ENCODE peak calls at places on chromosomes 3 and 15, in eight cellular contexts. One of them, this sample, is unnamed.

GRCh38 chr15:94239474-94239873 is 8.1 kb downstream of the MCTP2 start:
- DNase-seq in Panc1: no peak
- DNase-seq in HepG2: no peak
- DNase-seq in stomach: no peak
- DNase-seq in GM12892: no peak
- DNase-seq in K562: no peak
- DNase-seq in prostate gland: peak; percentile 61
- DNase-seq in spleen: no peak
- DNase-seq in this sample: no peak

GRCh38 chr3:32335365-32336122 is 56.1 kb upstream of the CMTM7 start:
- DNase-seq in Panc1: no peak
- DNase-seq in HepG2: no peak
- DNase-seq in stomach: no peak
- DNase-seq in GM12892: no peak
- DNase-seq in K562: no peak
- DNase-seq in prostate gland: no peak
- DNase-seq in spleen: no peak
- DNase-seq in this sample: no peak

GRCh38 chr15:60673918-60674558 is 195.1 kb upstream of the ICE2 start:
- DNase-seq in Panc1: peak; percentile 10
- DNase-seq in HepG2: peak; percentile 13
- DNase-seq in stomach: peak; percentile 43
- DNase-seq in GM12892: no peak
- DNase-seq in K562: no peak
- DNase-seq in prostate gland: peak; percentile 40
- DNase-seq in spleen: no peak
- DNase-seq in this sample: no peak

GRCh38 chr3:136187868-136188267 is 8.3 kb downstream of the MSL2 start:
- DNase-seq in Panc1: no peak
- DNase-seq in HepG2: no peak
- DNase-seq in stomach: no peak
- DNase-seq in GM12892: no peak
- DNase-seq in K562: no peak
- DNase-seq in prostate gland: no peak
- DNase-seq in spleen: no peak
- DNase-seq in this sample: no peak

GRCh38 chr15:91445701-91446100 is 345.6 kb downstream of the SV2B start:
- DNase-seq in Panc1: no peak
- DNase-seq in HepG2: no peak
- DNase-seq in stomach: no peak
- DNase-seq in GM12892: no peak
- DNase-seq in K562: no peak
- DNase-seq in prostate gland: no peak
- DNase-seq in spleen: no peak
- DNase-seq in this sample: no peak

GRCh38 chr3:98395111-98395510 is 4.6 kb downstream of the OR5K3 start:
- DNase-seq in Panc1: no peak
- DNase-seq in HepG2: no peak
- DNase-seq in stomach: no peak
- DNase-seq in GM12892: no peak
- DNase-seq in K562: no peak
- DNase-seq in prostate gland: no peak
- DNase-seq in spleen: no peak
- DNase-seq in this sample: no peak

GRCh38 chr15:41334293-41335120 is 1.8 kb downstream of the NUSAP1 start:
- DNase-seq in Panc1: no peak
- DNase-seq in HepG2: no peak
- DNase-seq in stomach: no peak
- DNase-seq in GM12892: no peak
- DNase-seq in K562: peak; percentile 40
- DNase-seq in prostate gland: no peak
- DNase-seq in spleen: no peak
- DNase-seq in this sample: no peak

GRCh38 chr3:52645549-52645948 is 40.2 kb downstream of the PBRM1 start:
- DNase-seq in Panc1: no peak
- DNase-seq in HepG2: no peak
- DNase-seq in stomach: no peak
- DNase-seq in GM12892: no peak
- DNase-seq in K562: no peak
- DNase-seq in prostate gland: no peak
- DNase-seq in spleen: no peak
- DNase-seq in this sample: no peak

GRCh38 chr15:44194397-44195150 is 497 bp downstream of the FRMD5 start:
- DNase-seq in Panc1: peak; percentile 54
- DNase-seq in HepG2: no peak
- DNase-seq in stomach: peak; percentile 45
- DNase-seq in GM12892: peak; percentile 32
- DNase-seq in K562: peak; percentile 20
- DNase-seq in prostate gland: no peak
- DNase-seq in spleen: peak; percentile 83
- DNase-seq in this sample: no peak

GRCh38 chr3:145785650-145786049 is 375.3 kb downstream of the PLOD2 start:
- DNase-seq in Panc1: no peak
- DNase-seq in HepG2: no peak
- DNase-seq in stomach: no peak
- DNase-seq in GM12892: no peak
- DNase-seq in K562: no peak
- DNase-seq in prostate gland: no peak
- DNase-seq in spleen: no peak
- DNase-seq in this sample: no peak

DNA sequence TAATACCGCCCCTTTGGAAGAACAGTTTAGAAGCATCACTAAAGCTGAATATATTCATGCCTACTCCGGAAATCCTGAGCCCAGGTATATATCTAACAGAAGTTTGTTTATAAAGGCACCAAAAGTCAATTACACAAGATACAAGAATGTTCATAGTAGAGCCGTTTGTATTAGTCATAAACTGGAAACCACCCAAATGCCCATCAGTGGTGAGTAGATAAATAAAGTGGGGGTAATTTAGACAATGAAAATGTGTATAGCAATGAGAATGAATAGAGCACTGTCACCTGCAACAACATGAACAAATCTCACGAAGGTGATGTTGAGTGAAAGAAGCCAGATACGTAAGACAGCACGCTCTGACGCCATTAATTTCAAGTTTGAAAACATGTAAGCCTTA is 68.3 kb upstream of the GLCE start:
- DNase-seq in Panc1: peak; percentile 30
- DNase-seq in HepG2: peak; percentile 18
- DNase-seq in stomach: no peak
- DNase-seq in GM12892: no peak
- DNase-seq in K562: no peak
- DNase-seq in prostate gland: no peak
- DNase-seq in spleen: no peak
- DNase-seq in this sample: no peak
- TF ChIP-seq POLR2AphosphoS5 in Panc1: no peak
- TF ChIP-seq POLR2AphosphoS5 in HepG2: no peak
- TF ChIP-seq POLR2AphosphoS5 in stomach: no peak
- TF ChIP-seq POLR2AphosphoS5 in GM12892: no peak
- TF ChIP-seq POLR2AphosphoS5 in K562: no peak
- TF ChIP-seq POLR2AphosphoS5 in prostate gland: no peak
- TF ChIP-seq POLR2AphosphoS5 in spleen: no peak
- TF ChIP-seq POLR2AphosphoS5 in this sample: no peak

DNA sequence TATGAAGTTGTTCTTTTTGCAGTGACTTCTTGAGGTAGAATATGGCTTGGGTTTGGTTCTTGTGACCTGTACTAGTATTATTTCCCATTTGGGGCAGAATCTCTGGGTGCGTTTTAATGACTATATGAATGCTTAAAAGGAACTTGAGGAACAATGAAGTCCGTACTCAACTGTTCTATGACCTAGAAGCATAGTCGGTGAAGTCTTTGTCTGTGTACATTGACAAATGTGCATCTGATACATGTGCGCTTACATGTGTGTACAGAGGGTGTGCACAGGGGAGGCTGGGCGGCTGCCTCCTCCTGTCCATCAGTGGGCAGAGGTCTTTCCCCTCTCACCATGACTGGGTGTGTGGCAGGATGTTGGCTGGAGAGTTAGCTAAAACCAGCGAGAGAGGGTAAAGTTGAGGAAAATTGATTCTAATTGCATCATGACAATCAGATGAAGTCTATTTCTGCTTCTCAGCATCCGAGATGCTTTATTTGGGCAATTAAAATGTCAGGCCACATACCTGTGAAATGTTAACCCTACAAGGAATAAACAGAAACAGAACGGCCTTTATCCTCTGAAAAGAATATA is 1.0 kb upstream of the NR2F2 start:
- DNase-seq in Panc1: no peak
- DNase-seq in HepG2: no peak
- DNase-seq in stomach: no peak
- DNase-seq in GM12892: no peak
- DNase-seq in K562: no peak
- DNase-seq in prostate gland: no peak
- DNase-seq in spleen: no peak
- DNase-seq in this sample: no peak
- TF ChIP-seq POLR2AphosphoS5 in Panc1: peak; percentile 14
- TF ChIP-seq POLR2AphosphoS5 in HepG2: no peak
- TF ChIP-seq POLR2AphosphoS5 in stomach: no peak
- TF ChIP-seq POLR2AphosphoS5 in GM12892: no peak
- TF ChIP-seq POLR2AphosphoS5 in K562: no peak
- TF ChIP-seq POLR2AphosphoS5 in prostate gland: no peak
- TF ChIP-seq POLR2AphosphoS5 in spleen: peak; percentile 16
- TF ChIP-seq POLR2AphosphoS5 in this sample: no peak

GRCh38 chr3:101677436-101678286 is 729 bp upstream of the ZBTB11 start:
- DNase-seq in Panc1: no peak
- DNase-seq in HepG2: no peak
- DNase-seq in stomach: no peak
- DNase-seq in GM12892: no peak
- DNase-seq in K562: no peak
- DNase-seq in prostate gland: peak; percentile 13
- DNase-seq in spleen: peak; percentile 89
- DNase-seq in this sample: no peak

GRCh38 chr3:101685050-101685400 is 1.5 kb downstream of the RPL24 start:
- DNase-seq in Panc1: no peak
- DNase-seq in HepG2: no peak
- DNase-seq in stomach: no peak
- DNase-seq in GM12892: no peak
- DNase-seq in K562: no peak
- DNase-seq in prostate gland: no peak
- DNase-seq in spleen: no peak
- DNase-seq in this sample: no peak

GRCh38 chr3:101676219-101676764 is 640 bp downstream of the ZBTB11 start:
- DNase-seq in Panc1: no peak
- DNase-seq in HepG2: peak; percentile 87
- DNase-seq in stomach: peak; percentile 93
- DNase-seq in GM12892: peak; percentile 86
- DNase-seq in K562: peak; percentile 89
- DNase-seq in prostate gland: peak; percentile 92
- DNase-seq in spleen: peak; percentile 100
- DNase-seq in this sample: peak; percentile 96

GRCh38 chr3:101676765-101677435 is at the start of gene ZBTB11:
- DNase-seq in Panc1: peak; percentile 99
- DNase-seq in HepG2: peak; percentile 99
- DNase-seq in stomach: peak; percentile 100
- DNase-seq in GM12892: peak; percentile 90
- DNase-seq in K562: peak; percentile 92
- DNase-seq in prostate gland: peak; percentile 100
- DNase-seq in spleen: peak; percentile 99
- DNase-seq in this sample: peak; percentile 100

GRCh38 chr3:101680466-101680865 is 3.5 kb upstream of the ZBTB11 start:
- DNase-seq in Panc1: no peak
- DNase-seq in HepG2: no peak
- DNase-seq in stomach: no peak
- DNase-seq in GM12892: no peak
- DNase-seq in K562: no peak
- DNase-seq in prostate gland: no peak
- DNase-seq in spleen: no peak
- DNase-seq in this sample: no peak
- TF ChIP-seq POLR2AphosphoS5 in Panc1: peak; percentile 23
- TF ChIP-seq POLR2AphosphoS5 in HepG2: no peak
- TF ChIP-seq POLR2AphosphoS5 in stomach: no peak
- TF ChIP-seq POLR2AphosphoS5 in GM12892: no peak
- TF ChIP-seq POLR2AphosphoS5 in K562: peak; percentile 61
- TF ChIP-seq POLR2AphosphoS5 in prostate gland: no peak
- TF ChIP-seq POLR2AphosphoS5 in spleen: no peak
- TF ChIP-seq POLR2AphosphoS5 in this sample: no peak

GRCh38 chr3:143443851-143444331 is 324.3 kb downstream of the CHST2 start:
- DNase-seq in Panc1: peak; percentile 69
- DNase-seq in HepG2: no peak
- DNase-seq in stomach: peak; percentile 47
- DNase-seq in GM12892: no peak
- DNase-seq in K562: peak; percentile 66
- DNase-seq in prostate gland: no peak
- DNase-seq in spleen: no peak
- DNase-seq in this sample: no peak
- TF ChIP-seq POLR2AphosphoS5 in Panc1: no peak
- TF ChIP-seq POLR2AphosphoS5 in HepG2: no peak
- TF ChIP-seq POLR2AphosphoS5 in stomach: no peak
- TF ChIP-seq POLR2AphosphoS5 in GM12892: no peak
- TF ChIP-seq POLR2AphosphoS5 in K562: no peak
- TF ChIP-seq POLR2AphosphoS5 in prostate gland: no peak
- TF ChIP-seq POLR2AphosphoS5 in spleen: no peak
- TF ChIP-seq POLR2AphosphoS5 in this sample: no peak

GRCh38 chr15:100665570-100665969 is 63.2 kb downstream of the ASB7 start:
- DNase-seq in Panc1: no peak
- DNase-seq in HepG2: no peak
- DNase-seq in stomach: no peak
- DNase-seq in GM12892: no peak
- DNase-seq in K562: no peak
- DNase-seq in prostate gland: no peak
- DNase-seq in spleen: no peak
- DNase-seq in this sample: no peak

GRCh38 chr15:100668321-100668690 is 65.9 kb downstream of the ASB7 start:
- DNase-seq in Panc1: no peak
- DNase-seq in HepG2: no peak
- DNase-seq in stomach: no peak
- DNase-seq in GM12892: no peak
- DNase-seq in K562: no peak
- DNase-seq in prostate gland: no peak
- DNase-seq in spleen: no peak
- DNase-seq in this sample: no peak

GRCh38 chr15:100669260-100669659 is 66.9 kb downstream of the ASB7 start:
- DNase-seq in Panc1: no peak
- DNase-seq in HepG2: no peak
- DNase-seq in stomach: no peak
- DNase-seq in GM12892: no peak
- DNase-seq in K562: no peak
- DNase-seq in prostate gland: no peak
- DNase-seq in spleen: peak; percentile 41
- DNase-seq in this sample: no peak

GRCh38 chr15:100670505-100671021 is 68.2 kb downstream of the ASB7 start:
- DNase-seq in Panc1: no peak
- DNase-seq in HepG2: no peak
- DNase-seq in stomach: no peak
- DNase-seq in GM12892: no peak
- DNase-seq in K562: no peak
- DNase-seq in prostate gland: no peak
- DNase-seq in spleen: peak; percentile 34
- DNase-seq in this sample: no peak

GRCh38 chr15:100667405-100668320 is 65.3 kb downstream of the ASB7 start:
- DNase-seq in Panc1: no peak
- DNase-seq in HepG2: no peak
- DNase-seq in stomach: no peak
- DNase-seq in GM12892: no peak
- DNase-seq in K562: no peak
- DNase-seq in prostate gland: no peak
- DNase-seq in spleen: no peak
- DNase-seq in this sample: no peak
- TF ChIP-seq POLR2AphosphoS5 in Panc1: no peak
- TF ChIP-seq POLR2AphosphoS5 in HepG2: no peak
- TF ChIP-seq POLR2AphosphoS5 in stomach: no peak
- TF ChIP-seq POLR2AphosphoS5 in GM12892: no peak
- TF ChIP-seq POLR2AphosphoS5 in K562: no peak
- TF ChIP-seq POLR2AphosphoS5 in prostate gland: no peak
- TF ChIP-seq POLR2AphosphoS5 in spleen: no peak
- TF ChIP-seq POLR2AphosphoS5 in this sample: no peak